ENCODE peak calls at places on chromosomes 3 and 15, in six cellular contexts. L is CD4-positive, alpha-beta T cell; N is CD8-positive, alpha-beta T cell; O is H9; P is heart left ventricle; H is A549. Q is an unnamed sample.

GRCh38 chr3:27326211-27326948 is 42.8 kb downstream of the NEK10 start:
- DNase-seq in P (no peak), N (no peak), O (no peak), H (peak; percentile 50), L (no peak), Q (no peak)

GRCh38 chr15:32864841-32865240 is 147.0 kb downstream of the GREM1 start:
- DNase-seq in L (no peak), N (no peak), H (no peak), O (no peak), P (no peak), Q (no peak)

GRCh38 chr3:104206925-104207324 is 1159.8 kb upstream of the ALCAM start:
- DNase-seq in P (no peak), H (peak; percentile 6), O (no peak), L (no peak), N (no peak), Q (no peak)

GRCh38 chr3:118818386-118818785 is 216.3 kb downstream of the IGSF11 start:
- DNase-seq in O (no peak), H (peak; percentile 41), N (no peak), P (no peak), L (no peak), Q (no peak)

GRCh38 chr3:32447865-32448400 is 54.7 kb downstream of the CMTM6 start:
- DNase-seq in P (no peak), O (no peak), H (no peak), L (no peak), N (no peak), Q (no peak)

GRCh38 chr3:134477938-134478337 is 7.8 kb downstream of the ANAPC13 start:
- DNase-seq in H (peak; percentile 10), O (no peak), P (no peak), N (no peak), L (no peak), Q (no peak)

GRCh38 chr3:183253364-183253960 is 409 bp downstream of the B3GNT5 start:
- DNase-seq in O (no peak), H (peak; percentile 28), P (peak; percentile 89), L (peak; percentile 2), N (no peak), Q (no peak)

GRCh38 chr3:8629151-8630021 is 15.2 kb downstream of the SSUH2 start:
- DNase-seq in L (no peak), N (peak; percentile 53), O (no peak), H (peak; percentile 98), P (no peak), Q (no peak)

GRCh38 chr3:101720851-101721649 is 3.4 kb upstream of the CEP97 start:
- DNase-seq in N (no peak), P (no peak), H (no peak), O (no peak), L (no peak), Q (no peak)

GRCh38 chr15:67736810-67737209 is 88.5 kb upstream of the SKOR1 start:
- DNase-seq in H (no peak), L (no peak), O (no peak), P (no peak), N (no peak), Q (no peak)

GRCh38 chr3:114553949-114554593 is 260.2 kb downstream of the TIGIT start:
- DNase-seq in L (no peak), N (no peak), O (no peak), P (no peak), H (no peak), Q (no peak)

GRCh38 chr15:66923438-66923881 is 141.9 kb upstream of the SMAD3 start:
- DNase-seq in L (no peak), P (no peak), O (peak; percentile 82), N (peak; percentile 10), H (peak; percentile 64), Q (peak; percentile 61)

GRCh38 chr15:81820236-81820635 is 225.6 kb downstream of the MEX3B start:
- DNase-seq in P (no peak), N (no peak), O (no peak), H (no peak), L (no peak), Q (no peak)

GRCh38 chr3:55664387-55664786 is 177.3 kb upstream of the WNT5A start:
- DNase-seq in O (peak; percentile 52), P (no peak), N (no peak), H (no peak), L (no peak), Q (no peak)

GRCh38 chr3:71388535-71389120 is 194.9 kb downstream of the FOXP1 start:
- DNase-seq in H (no peak), P (no peak), L (no peak), N (no peak), O (no peak), Q (no peak)

GRCh38 chr15:95765161-95765560 is 565.3 kb upstream of the NR2F2 start:
- DNase-seq in N (no peak), O (no peak), P (no peak), L (no peak), H (no peak), Q (no peak)

GRCh38 chr15:63155486-63155885 is 1.8 kb downstream of the RPS27L start:
- DNase-seq in L (no peak), N (no peak), O (no peak), H (no peak), P (no peak), Q (no peak)

GRCh38 chr3:159238646-159239045 is 436.8 kb downstream of the MFSD1 start:
- DNase-seq in O (no peak), H (no peak), P (no peak), L (no peak), N (no peak), Q (no peak)

GRCh38 chr3:9022305-9022985 is 59.2 kb upstream of the RAD18 start:
- DNase-seq in H (no peak), L (no peak), N (no peak), P (no peak), O (no peak), Q (no peak)

GRCh38 chr3:71395927-71396695 is 187.4 kb downstream of the FOXP1 start:
- DNase-seq in H (no peak), L (no peak), O (no peak), P (no peak), N (no peak), Q (no peak)

GRCh38 chr15:60389261-60390077 is 8.3 kb downstream of the ANXA2 start:
- DNase-seq in L (no peak), H (no peak), O (no peak), N (no peak), P (no peak), Q (no peak)

DNA sequence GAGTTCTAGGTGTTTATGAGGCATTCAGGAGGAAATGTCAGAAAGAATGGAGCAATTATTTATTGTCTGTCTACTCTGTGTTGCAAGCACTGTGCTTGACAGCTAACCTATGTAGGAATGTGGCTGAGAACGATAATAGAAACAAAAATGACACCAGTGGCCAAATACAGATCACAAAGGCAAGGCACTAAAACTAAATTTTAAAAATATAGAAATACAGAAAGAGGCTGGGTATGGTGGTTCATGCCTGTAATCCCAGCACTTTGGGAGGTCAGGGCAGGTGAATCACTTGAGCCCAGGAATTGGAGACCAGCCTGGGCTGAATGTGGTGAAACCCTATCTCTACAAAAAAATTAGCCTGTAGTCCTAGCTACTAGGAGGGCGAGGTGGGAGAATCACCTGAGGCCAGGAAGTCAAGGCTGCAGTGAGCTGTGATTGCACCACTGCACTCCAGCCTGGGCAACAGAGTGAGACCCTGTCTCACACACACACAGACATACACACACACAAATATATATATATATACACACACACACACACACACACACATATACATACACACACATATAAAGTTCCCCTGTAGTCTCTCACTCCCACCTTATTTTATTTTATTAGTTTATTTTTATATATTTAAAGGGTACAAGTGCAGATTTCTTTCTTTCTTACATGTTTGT is 6.0 kb downstream of the PRKCI start:
- DNase-seq in P (no peak), H (no peak), N (no peak), L (no peak), O (no peak), Q (no peak)
- H3K27ac ChIP-seq in P (no peak overlapping the region), H (no peak overlapping the region), N (no peak overlapping the region), L (no peak overlapping the region), O (no peak overlapping the region), Q (no peak overlapping the region)

GRCh38 chr3:81161851-81162250 is 599.6 kb downstream of the GBE1 start:
- DNase-seq in H (no peak), O (no peak), L (no peak), P (no peak), N (no peak), Q (no peak)
- H3K27ac ChIP-seq in H (no peak overlapping the region), O (no peak overlapping the region), L (no peak overlapping the region), P (no peak overlapping the region), N (no peak overlapping the region), Q (no peak overlapping the region)

GRCh38 chr3:106359692-106360091 is 490.9 kb upstream of the CBLB start:
- DNase-seq in H (no peak), L (no peak), P (no peak), N (no peak), O (no peak), Q (no peak)

GRCh38 chr3:106367496-106367895 is 498.7 kb upstream of the CBLB start:
- DNase-seq in P (no peak), O (no peak), L (no peak), N (no peak), H (no peak), Q (no peak)

GRCh38 chr3:106365061-106365691 is 496.4 kb upstream of the CBLB start:
- DNase-seq in L (no peak), O (no peak), H (no peak), P (no peak), N (no peak), Q (no peak)
- H3K27ac ChIP-seq in L (no peak overlapping the region), O (no peak overlapping the region), H (no peak overlapping the region), P (no peak overlapping the region), N (no peak overlapping the region), Q (no peak overlapping the region)

GRCh38 chr3:172040976-172041963 is 1.9 kb downstream of the FNDC3B start:
- DNase-seq in O (no peak), L (no peak), N (no peak), P (no peak), H (peak; percentile 24), Q (no peak)
- H3K27ac ChIP-seq in O (no peak overlapping the region), L (no peak overlapping the region), N (no peak overlapping the region), P (peak overlapping the region; percentile 98), H (peak overlapping the region; percentile 100), Q (no peak overlapping the region)

GRCh38 chr15:31303434-31304073 is 23.1 kb upstream of the KLF13 start:
- DNase-seq in L (no peak), N (no peak), O (no peak), P (no peak), H (no peak), Q (no peak)
- H3K27ac ChIP-seq in L (no peak overlapping the region), N (no peak overlapping the region), O (no peak overlapping the region), P (no peak overlapping the region), H (peak overlapping the region; percentile 19), Q (no peak overlapping the region)

DNA sequence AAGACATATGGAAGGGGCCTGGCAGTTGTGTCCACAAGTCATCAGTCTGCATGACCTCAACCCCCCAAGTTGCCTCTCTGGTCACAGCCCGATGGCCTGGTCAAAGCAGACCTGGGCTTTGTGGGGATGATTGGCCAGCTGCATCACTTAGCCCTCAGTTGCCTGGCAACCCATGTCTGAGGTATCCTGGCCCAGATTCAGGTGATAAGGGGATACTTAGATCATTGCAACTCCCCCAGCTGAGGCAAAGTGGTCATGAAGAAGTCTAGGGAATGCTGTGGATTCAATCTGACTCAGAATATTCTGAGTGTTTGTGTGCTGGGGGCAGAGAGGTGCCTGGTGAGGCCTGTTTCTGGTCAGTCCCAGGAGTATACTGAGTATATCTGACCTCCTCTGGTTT is 5.0 kb downstream of the GPR156 start:
- DNase-seq in N (no peak), O (no peak), H (no peak), L (no peak), P (no peak), Q (no peak)
- H3K27ac ChIP-seq in N (no peak overlapping the region), O (no peak overlapping the region), H (no peak overlapping the region), L (no peak overlapping the region), P (no peak overlapping the region), Q (no peak overlapping the region)

Q was measured in iPS DF 6.9.